ENCODE peak calls at places on chromosomes 11 and 22, in seven cellular contexts. R, M, A, T, O, B and J are unnamed samples.

GRCh38 chr11:57256119-57256518 is 19.1 kb upstream of the APLNR start:
- DNase-seq in R (no peak), M (no peak), A (no peak), T (no peak), O (no peak), B (no peak), J (no peak)

GRCh38 chr11:62889484-62890437 is 9.1 kb downstream of the SLC3A2 start:
- DNase-seq in R (no peak), M (no peak), A (peak; percentile 60), T (peak; percentile 51), O (no peak), B (peak; percentile 23), J (peak; percentile 68)

GRCh38 chr11:11607772-11608171 is 14.0 kb downstream of the GALNT18 start:
- DNase-seq in R (no peak), M (no peak), A (no peak), T (no peak), O (no peak), B (no peak), J (no peak)

GRCh38 chr11:514606-515005 is 7.6 kb upstream of the RNH1 start:
- DNase-seq in R (no peak), M (no peak), A (no peak), T (no peak), O (no peak), B (no peak), J (no peak)

GRCh38 chr11:61696602-61697001 is 16.4 kb downstream of the DAGLA start:
- DNase-seq in R (no peak), M (no peak), A (no peak), T (no peak), O (no peak), B (no peak), J (no peak)

GRCh38 chr11:60710482-60710881 is 11.1 kb downstream of the MS4A8 start:
- DNase-seq in R (no peak), M (no peak), A (no peak), T (no peak), O (no peak), B (no peak), J (peak; percentile 77)

GRCh38 chr11:7451520-7451919 is 33.8 kb upstream of the OLFML1 start:
- DNase-seq in R (no peak), M (no peak), A (no peak), T (no peak), O (no peak), B (no peak), J (peak; percentile 61)

GRCh38 chr11:128549256-128549944 is 38.0 kb downstream of the ETS1 start:
- DNase-seq in R (peak; percentile 41), M (peak; percentile 90), A (peak; percentile 75), T (no peak), O (no peak), B (no peak), J (peak; percentile 65)

GRCh38 chr11:107042748-107043147 is 24.5 kb upstream of the GUCY1A2 start:
- DNase-seq in R (no peak), M (no peak), A (no peak), T (no peak), O (no peak), B (no peak), J (no peak)

GRCh38 chr11:34072831-34073230 is 21.3 kb downstream of the CAPRIN1 start:
- DNase-seq in R (no peak), M (no peak), A (no peak), T (no peak), O (no peak), B (peak; percentile 7), J (no peak)

GRCh38 chr11:78161346-78161745 is 21.9 kb upstream of the ALG8 start:
- DNase-seq in R (no peak), M (no peak), A (no peak), T (no peak), O (no peak), B (no peak), J (no peak)

GRCh38 chr11:22903782-22904181 is 43.5 kb upstream of the CCDC179 start:
- DNase-seq in R (no peak), M (no peak), A (no peak), T (no peak), O (no peak), B (no peak), J (no peak)

GRCh38 chr11:32137263-32137662 is 46.4 kb downstream of the RCN1 start:
- DNase-seq in R (no peak), M (no peak), A (no peak), T (no peak), O (no peak), B (peak; percentile 99), J (no peak)

GRCh38 chr11:20155683-20156279 is 4.5 kb downstream of the DBX1 start:
- DNase-seq in R (no peak), M (no peak), A (no peak), T (no peak), O (no peak), B (no peak), J (peak; percentile 75)

GRCh38 chr11:6979365-6979764 is 40.8 kb downstream of the ZNF214 start:
- DNase-seq in R (no peak), M (no peak), A (no peak), T (no peak), O (no peak), B (peak; percentile 65), J (no peak)

GRCh38 chr11:95461858-95462257 is 230.9 kb upstream of the SESN3 start:
- DNase-seq in R (no peak), M (no peak), A (no peak), T (no peak), O (no peak), B (no peak), J (no peak)

GRCh38 chr11:110711776-110712642 is at the start of gene ARHGAP20:
- DNase-seq in R (peak; percentile 46), M (peak; percentile 61), A (peak; percentile 67), T (peak; percentile 68), O (no peak), B (peak; percentile 71), J (peak; percentile 91)

GRCh38 chr11:833114-833791 is 501 bp downstream of the CD151 start:
- DNase-seq in R (no peak), M (peak; percentile 77), A (no peak), T (peak; percentile 73), O (no peak), B (no peak), J (peak; percentile 81)

GRCh38 chr11:85132839-85133238 is 494.3 kb downstream of the DLG2 start:
- DNase-seq in R (no peak), M (no peak), A (no peak), T (no peak), O (no peak), B (peak; percentile 7), J (peak; percentile 62)

GRCh38 chr22:37312549-37313183 is 30.4 kb downstream of the CYTH4 start:
- DNase-seq in R (no peak), M (no peak), A (no peak), T (no peak), O (no peak), B (no peak), J (no peak)
- TF ChIP-seq CTCF in R (no peak), M (no peak), A (no peak), T (no peak), O (no peak), B (no peak), J (no peak)

GRCh38 chr22:43860126-43860525 is 2.2 kb downstream of the SULT4A1 start:
- DNase-seq in R (no peak), M (no peak), A (no peak), T (no peak), O (no peak), B (no peak), J (peak; percentile 39)

GRCh38 chr22:43860831-43861230 is 1.5 kb downstream of the SULT4A1 start:
- DNase-seq in R (no peak), M (no peak), A (no peak), T (no peak), O (no peak), B (no peak), J (peak; percentile 49)

GRCh38 chr22:43862882-43863202 is 529 bp upstream of the SULT4A1 start:
- DNase-seq in R (no peak), M (no peak), A (no peak), T (no peak), O (no peak), B (no peak), J (no peak)

GRCh38 chr22:43861529-43861928 is 784 bp downstream of the SULT4A1 start:
- DNase-seq in R (no peak), M (no peak), A (no peak), T (no peak), O (peak; percentile 25), B (peak; percentile 52), J (no peak)

GRCh38 chr22:43862074-43862881 is at the start of gene SULT4A1:
- DNase-seq in R (no peak), M (no peak), A (no peak), T (no peak), O (no peak), B (peak; percentile 54), J (peak; percentile 75)
- H3K4me3 ChIP-seq in R (no peak within 1 kb of the TSS), M (no peak within 1 kb of the TSS), A (no peak within 1 kb of the TSS), T (no peak within 1 kb of the TSS), O (peak within 1 kb of the TSS; percentile 64), B (peak within 1 kb of the TSS; percentile 50), J (peak within 1 kb of the TSS; percentile 86)

GRCh38 chr22:22855617-22856308 is 31.9 kb upstream of the IGLL5 start:
- DNase-seq in R (no peak), M (no peak), A (no peak), T (peak; percentile 33), O (no peak), B (no peak), J (peak; percentile 85)
- TF ChIP-seq CTCF in R (no peak), M (no peak), A (no peak), T (peak; percentile 7), O (no peak), B (peak; percentile 46), J (peak; percentile 86)

GRCh38 chr11:47179655-47179991 is 2.9 kb upstream of the ARFGAP2 start:
- DNase-seq in R (no peak), M (no peak), A (no peak), T (peak; percentile 49), O (no peak), B (peak; percentile 35), J (peak; percentile 86)
- H3K4me3 ChIP-seq in R (no peak overlapping the region), M (no peak overlapping the region), A (no peak overlapping the region), T (no peak overlapping the region), O (no peak overlapping the region), B (no peak overlapping the region), J (no peak overlapping the region)

GRCh38 chr11:102530558-102530957 is at the start of gene MMP7:
- DNase-seq in R (no peak), M (no peak), A (no peak), T (no peak), O (no peak), B (peak; percentile 57), J (no peak)

GRCh38 chr11:102539567-102539966 is 9.0 kb upstream of the MMP7 start:
- DNase-seq in R (no peak), M (no peak), A (no peak), T (no peak), O (no peak), B (no peak), J (no peak)

GRCh38 chr11:102528618-102529017 is 1.9 kb downstream of the MMP7 start:
- DNase-seq in R (no peak), M (no peak), A (no peak), T (no peak), O (no peak), B (peak; percentile 19), J (no peak)

GRCh38 chr11:102534261-102534872 is 3.8 kb upstream of the MMP7 start:
- DNase-seq in R (no peak), M (no peak), A (no peak), T (no peak), O (no peak), B (no peak), J (no peak)
- TF ChIP-seq CTCF in R (no peak), M (no peak), A (no peak), T (no peak), O (no peak), B (peak; percentile 10), J (peak; percentile 53)